ENCODE peak calls at places on chromosomes 5 and 9, in five cellular contexts. One of them, this sample, is unnamed.

GRCh38 chr9:84310903-84311302 is 29.7 kb downstream of the SLC28A3 start:
- DNase-seq in H1: no peak
- DNase-seq in trophoblast cell: no peak
- DNase-seq in IMR-90: no peak
- DNase-seq in neuronal stem cell: no peak
- DNase-seq in this sample: no peak

GRCh38 chr9:106874657-106875056 is 11.7 kb downstream of the ZNF462 start:
- DNase-seq in neuronal stem cell: no peak
- DNase-seq in IMR-90: peak; percentile 50
- DNase-seq in trophoblast cell: no peak
- DNase-seq in H1: no peak
- DNase-seq in this sample: peak; percentile 36

GRCh38 chr5:62812653-62813329 is 234.2 kb downstream of the LRRC70 start:
- DNase-seq in trophoblast cell: no peak
- DNase-seq in neuronal stem cell: no peak
- DNase-seq in H1: no peak
- DNase-seq in IMR-90: no peak
- DNase-seq in this sample: peak; percentile 7

GRCh38 chr5:140795259-140795641 is 598 bp downstream of the PCDHA2 start:
- DNase-seq in trophoblast cell: no peak
- DNase-seq in H1: no peak
- DNase-seq in IMR-90: no peak
- DNase-seq in neuronal stem cell: no peak
- DNase-seq in this sample: peak; percentile 69

GRCh38 chr9:110443146-110443877 is 105.6 kb upstream of the TXNDC8 start:
- DNase-seq in neuronal stem cell: no peak
- DNase-seq in IMR-90: peak; percentile 84
- DNase-seq in trophoblast cell: peak; percentile 34
- DNase-seq in H1: no peak
- DNase-seq in this sample: peak; percentile 93

GRCh38 chr9:3205421-3206095 is 320.2 kb downstream of the RFX3 start:
- DNase-seq in neuronal stem cell: no peak
- DNase-seq in H1: no peak
- DNase-seq in IMR-90: no peak
- DNase-seq in trophoblast cell: no peak
- DNase-seq in this sample: peak; percentile 11

GRCh38 chr5:88813244-88813643 is 69.7 kb downstream of the MEF2C start:
- DNase-seq in IMR-90: no peak
- DNase-seq in trophoblast cell: no peak
- DNase-seq in H1: no peak
- DNase-seq in neuronal stem cell: no peak
- DNase-seq in this sample: no peak

GRCh38 chr5:68429510-68429909 is 214.0 kb downstream of the PIK3R1 start:
- DNase-seq in IMR-90: no peak
- DNase-seq in trophoblast cell: no peak
- DNase-seq in neuronal stem cell: no peak
- DNase-seq in H1: no peak
- DNase-seq in this sample: no peak

GRCh38 chr5:67202830-67203229 is 6.2 kb upstream of the CD180 start:
- DNase-seq in neuronal stem cell: no peak
- DNase-seq in IMR-90: no peak
- DNase-seq in H1: no peak
- DNase-seq in trophoblast cell: no peak
- DNase-seq in this sample: no peak
- H3K4me3 ChIP-seq in neuronal stem cell: no peak overlapping the region
- H3K4me3 ChIP-seq in IMR-90: no peak overlapping the region
- H3K4me3 ChIP-seq in H1: no peak overlapping the region
- H3K4me3 ChIP-seq in trophoblast cell: no peak overlapping the region
- H3K4me3 ChIP-seq in this sample: no peak overlapping the region

GRCh38 chr5:139482050-139482889 is at the start of gene STING1:
- DNase-seq in neuronal stem cell: no peak
- DNase-seq in H1: no peak
- DNase-seq in IMR-90: peak; percentile 98
- DNase-seq in trophoblast cell: no peak
- DNase-seq in this sample: peak; percentile 99

GRCh38 chr5:139481122-139481533 is 1.4 kb downstream of the STING1 start:
- DNase-seq in trophoblast cell: no peak
- DNase-seq in IMR-90: no peak
- DNase-seq in neuronal stem cell: no peak
- DNase-seq in H1: no peak
- DNase-seq in this sample: no peak

GRCh38 chr5:139481580-139482049 is 943 bp downstream of the STING1 start:
- DNase-seq in H1: no peak
- DNase-seq in IMR-90: peak; percentile 34
- DNase-seq in neuronal stem cell: no peak
- DNase-seq in trophoblast cell: no peak
- DNase-seq in this sample: no peak

GRCh38 chr5:139488269-139488668 is 5.7 kb upstream of the STING1 start:
- DNase-seq in trophoblast cell: no peak
- DNase-seq in IMR-90: no peak
- DNase-seq in neuronal stem cell: no peak
- DNase-seq in H1: no peak
- DNase-seq in this sample: no peak

DNA sequence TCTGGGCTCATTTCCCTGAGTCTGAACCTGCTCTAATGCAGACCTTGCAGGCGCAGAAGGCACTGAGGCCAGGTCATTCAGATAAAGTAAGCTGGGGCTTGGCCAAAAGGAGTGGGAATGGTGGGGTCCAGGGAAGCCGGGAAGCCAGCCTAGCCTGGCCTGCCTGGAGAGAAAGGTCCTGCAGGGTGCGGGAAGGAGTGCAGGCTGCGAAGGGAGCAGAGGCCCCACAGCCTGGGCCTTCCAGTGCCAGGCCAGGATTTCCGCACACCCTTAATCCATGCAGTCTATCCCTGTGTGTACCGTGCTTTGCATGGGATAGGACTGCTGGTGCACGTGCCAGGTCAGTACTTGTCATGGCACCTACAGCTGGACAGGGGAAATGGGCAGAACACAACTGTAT is 3.6 kb upstream of the STING1 start:
- DNase-seq in trophoblast cell: no peak
- DNase-seq in H1: peak; percentile 62
- DNase-seq in neuronal stem cell: no peak
- DNase-seq in IMR-90: no peak
- DNase-seq in this sample: no peak
- H3K14ac ChIP-seq in trophoblast cell: no peak overlapping the region
- H3K14ac ChIP-seq in H1: no peak overlapping the region
- H3K14ac ChIP-seq in neuronal stem cell: no peak overlapping the region
- H3K14ac ChIP-seq in IMR-90: no peak overlapping the region
- H3K14ac ChIP-seq in this sample: no peak overlapping the region

GRCh38 chr9:87812375-87813118 is 70.1 kb upstream of the SPATA31E1 start:
- DNase-seq in H1: no peak
- DNase-seq in neuronal stem cell: no peak
- DNase-seq in IMR-90: peak; percentile 66
- DNase-seq in trophoblast cell: peak; percentile 29
- DNase-seq in this sample: peak; percentile 78
- H3K4me3 ChIP-seq in H1: no peak overlapping the region
- H3K4me3 ChIP-seq in neuronal stem cell: no peak overlapping the region
- H3K4me3 ChIP-seq in IMR-90: no peak overlapping the region
- H3K4me3 ChIP-seq in trophoblast cell: no peak overlapping the region
- H3K4me3 ChIP-seq in this sample: no peak overlapping the region

GRCh38 chr5:175556794-175557193 is 78.4 kb downstream of the SFXN1 start:
- DNase-seq in trophoblast cell: no peak
- DNase-seq in H1: no peak
- DNase-seq in IMR-90: no peak
- DNase-seq in neuronal stem cell: no peak
- DNase-seq in this sample: no peak
- H3K14ac ChIP-seq in trophoblast cell: no peak overlapping the region
- H3K14ac ChIP-seq in H1: no peak overlapping the region
- H3K14ac ChIP-seq in IMR-90: no peak overlapping the region
- H3K14ac ChIP-seq in neuronal stem cell: no peak overlapping the region
- H3K14ac ChIP-seq in this sample: no peak overlapping the region

GRCh38 chr5:175257847-175258194 is 186.2 kb downstream of the DRD1 start:
- DNase-seq in IMR-90: no peak
- DNase-seq in H1: no peak
- DNase-seq in trophoblast cell: no peak
- DNase-seq in neuronal stem cell: no peak
- DNase-seq in this sample: no peak

GRCh38 chr5:175264406-175264805 is 179.6 kb downstream of the DRD1 start:
- DNase-seq in neuronal stem cell: no peak
- DNase-seq in IMR-90: no peak
- DNase-seq in H1: no peak
- DNase-seq in trophoblast cell: no peak
- DNase-seq in this sample: no peak

GRCh38 chr5:175263776-175264175 is 180.2 kb downstream of the DRD1 start:
- DNase-seq in IMR-90: no peak
- DNase-seq in H1: no peak
- DNase-seq in neuronal stem cell: no peak
- DNase-seq in trophoblast cell: peak; percentile 53
- DNase-seq in this sample: no peak

GRCh38 chr5:175261526-175261925 is 182.5 kb downstream of the DRD1 start:
- DNase-seq in neuronal stem cell: no peak
- DNase-seq in IMR-90: no peak
- DNase-seq in trophoblast cell: no peak
- DNase-seq in H1: no peak
- DNase-seq in this sample: no peak

DNA sequence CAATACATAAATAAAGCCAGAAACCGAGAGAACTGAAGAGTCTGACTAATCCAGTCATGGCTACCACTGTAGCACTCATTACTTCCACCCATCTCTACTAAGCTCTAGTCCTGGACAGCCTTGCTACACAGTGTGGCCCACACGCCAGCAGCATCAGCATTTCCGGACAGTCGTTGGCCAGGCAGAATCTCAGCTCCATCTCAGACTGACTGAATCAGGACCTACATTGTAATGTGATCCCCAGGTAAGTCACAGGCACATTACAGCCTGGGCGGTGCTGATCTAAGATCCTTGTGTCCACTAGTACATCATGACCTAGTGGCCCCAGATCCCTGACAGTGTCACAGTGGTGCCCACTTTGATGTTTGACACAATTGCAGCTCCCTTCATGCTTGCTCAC is 182.9 kb downstream of the DRD1 start:
- DNase-seq in trophoblast cell: peak; percentile 80
- DNase-seq in IMR-90: peak; percentile 12
- DNase-seq in neuronal stem cell: no peak
- DNase-seq in H1: no peak
- DNase-seq in this sample: no peak
- H3K4me3 ChIP-seq in trophoblast cell: no peak overlapping the region
- H3K4me3 ChIP-seq in IMR-90: no peak overlapping the region
- H3K4me3 ChIP-seq in neuronal stem cell: no peak overlapping the region
- H3K4me3 ChIP-seq in H1: no peak overlapping the region
- H3K4me3 ChIP-seq in this sample: no peak overlapping the region

DNA sequence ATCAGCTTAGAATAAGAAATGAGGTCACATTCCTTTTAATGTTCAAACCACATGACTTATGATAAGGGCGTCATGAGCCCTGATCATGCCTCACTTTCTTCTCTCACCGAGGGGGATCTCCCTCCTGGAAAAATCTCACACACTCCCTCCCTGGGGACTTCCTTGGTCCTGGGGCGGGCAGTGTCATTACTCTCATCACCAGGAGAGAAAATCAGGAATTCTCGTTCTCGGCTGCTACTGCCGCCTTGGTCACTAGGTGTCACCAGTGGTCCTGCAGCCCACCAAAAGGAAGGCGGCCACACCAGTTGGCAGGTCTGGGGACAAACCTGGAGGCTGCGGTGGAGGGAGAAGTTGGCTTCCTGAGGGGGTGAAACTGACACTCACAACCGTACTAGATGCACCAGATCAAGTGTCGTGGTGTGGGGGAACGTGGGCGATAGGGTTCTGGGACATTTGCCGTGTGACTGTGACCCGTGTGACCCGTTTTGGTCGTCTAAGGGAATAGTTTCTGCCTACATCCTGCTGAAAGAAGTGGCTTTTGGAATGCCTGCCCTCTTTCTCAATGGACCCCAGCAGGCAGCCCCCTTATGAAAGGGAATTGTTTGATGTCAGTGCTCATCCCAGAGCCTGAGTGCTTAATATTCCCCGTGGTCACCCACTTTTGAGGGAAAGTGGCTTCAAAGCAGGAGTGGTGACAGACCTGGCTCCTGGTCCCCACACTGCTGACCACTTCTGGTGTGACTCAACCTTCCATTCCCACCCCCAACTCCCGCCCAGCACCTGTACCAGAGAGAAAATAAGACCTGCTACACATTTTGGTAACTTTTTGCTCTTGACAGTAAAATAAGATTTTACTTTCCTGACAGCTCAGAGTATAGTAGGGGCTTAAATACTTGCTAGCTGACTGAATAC is 63.2 kb downstream of the ACER2 start:
- DNase-seq in IMR-90: peak; percentile 33
- DNase-seq in neuronal stem cell: peak; percentile 57
- DNase-seq in trophoblast cell: peak; percentile 68
- DNase-seq in H1: peak; percentile 88
- DNase-seq in this sample: peak; percentile 61
- H3K14ac ChIP-seq in IMR-90: no peak overlapping the region
- H3K14ac ChIP-seq in neuronal stem cell: no peak overlapping the region
- H3K14ac ChIP-seq in trophoblast cell: no peak overlapping the region
- H3K14ac ChIP-seq in H1: no peak overlapping the region
- H3K14ac ChIP-seq in this sample: no peak overlapping the region

DNA sequence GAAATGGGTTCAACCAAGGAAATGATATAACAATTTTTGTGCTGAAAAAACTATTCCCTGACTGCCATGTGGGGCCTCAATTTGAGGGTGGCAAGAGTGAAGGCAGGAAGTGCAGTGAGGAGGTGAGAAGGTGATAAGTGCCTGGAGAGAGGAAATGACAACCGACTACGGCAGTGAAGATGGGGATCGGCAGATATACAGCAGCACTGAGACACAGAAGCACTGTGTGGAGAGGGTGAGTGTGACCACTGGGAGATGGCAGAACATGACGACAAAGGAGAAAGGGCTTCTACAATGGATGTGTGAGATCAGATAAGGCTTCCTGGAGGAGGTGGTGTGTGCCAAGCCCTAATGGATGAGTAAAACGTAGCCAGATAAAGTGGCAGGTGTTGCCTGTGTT is 271.8 kb downstream of the TRIM32 start:
- DNase-seq in H1: no peak
- DNase-seq in neuronal stem cell: no peak
- DNase-seq in IMR-90: no peak
- DNase-seq in trophoblast cell: no peak
- DNase-seq in this sample: no peak
- H3K4me3 ChIP-seq in H1: no peak overlapping the region
- H3K4me3 ChIP-seq in neuronal stem cell: no peak overlapping the region
- H3K4me3 ChIP-seq in IMR-90: no peak overlapping the region
- H3K4me3 ChIP-seq in trophoblast cell: no peak overlapping the region
- H3K4me3 ChIP-seq in this sample: no peak overlapping the region

This sample was measured in mesenchymal stem cell.